ENCODE peak calls at places on chromosomes 1 and 21, in nine cellular contexts. One of them, this sample, is unnamed.

GRCh38 chr1:247281001-247281574 is 25.2 kb downstream of the VN1R5 start:
- DNase-seq in SJSA1: no peak
- DNase-seq in uterus: no peak
- DNase-seq in hepatocyte: no peak
- DNase-seq in tibial nerve: no peak
- DNase-seq in Panc1: no peak
- DNase-seq in heart right ventricle: no peak
- DNase-seq in psoas muscle: no peak
- DNase-seq in mesenchymal stem cell: no peak
- DNase-seq in this sample: no peak

GRCh38 chr1:156368889-156369684 is at the start of gene RHBG:
- DNase-seq in SJSA1: no peak
- DNase-seq in uterus: no peak
- DNase-seq in hepatocyte: peak; percentile 86
- DNase-seq in tibial nerve: no peak
- DNase-seq in Panc1: no peak
- DNase-seq in heart right ventricle: no peak
- DNase-seq in psoas muscle: no peak
- DNase-seq in mesenchymal stem cell: peak; percentile 40
- DNase-seq in this sample: no peak

GRCh38 chr21:44709426-44710293 is 1.7 kb downstream of the TSPEAR start:
- DNase-seq in SJSA1: peak; percentile 41
- DNase-seq in uterus: no peak
- DNase-seq in hepatocyte: no peak
- DNase-seq in tibial nerve: peak; percentile 11
- DNase-seq in Panc1: no peak
- DNase-seq in heart right ventricle: no peak
- DNase-seq in psoas muscle: peak; percentile 38
- DNase-seq in mesenchymal stem cell: no peak
- DNase-seq in this sample: no peak

GRCh38 chr1:170395149-170395548 is 136.8 kb upstream of the GORAB start:
- DNase-seq in SJSA1: no peak
- DNase-seq in uterus: no peak
- DNase-seq in hepatocyte: no peak
- DNase-seq in tibial nerve: no peak
- DNase-seq in Panc1: no peak
- DNase-seq in heart right ventricle: no peak
- DNase-seq in psoas muscle: no peak
- DNase-seq in mesenchymal stem cell: no peak
- DNase-seq in this sample: no peak

GRCh38 chr1:237903961-237904360 is 13.2 kb upstream of the ZP4 start:
- DNase-seq in SJSA1: no peak
- DNase-seq in uterus: no peak
- DNase-seq in hepatocyte: no peak
- DNase-seq in tibial nerve: no peak
- DNase-seq in Panc1: no peak
- DNase-seq in heart right ventricle: no peak
- DNase-seq in psoas muscle: no peak
- DNase-seq in mesenchymal stem cell: no peak
- DNase-seq in this sample: no peak

GRCh38 chr1:199422206-199422605 is 605.3 kb upstream of the NR5A2 start:
- DNase-seq in SJSA1: no peak
- DNase-seq in uterus: no peak
- DNase-seq in hepatocyte: peak; percentile 44
- DNase-seq in tibial nerve: no peak
- DNase-seq in Panc1: peak; percentile 10
- DNase-seq in heart right ventricle: no peak
- DNase-seq in psoas muscle: no peak
- DNase-seq in mesenchymal stem cell: peak; percentile 60
- DNase-seq in this sample: no peak

GRCh38 chr1:108692724-108693655 is 880 bp downstream of the PRPF38B start:
- DNase-seq in SJSA1: peak; percentile 57
- DNase-seq in uterus: peak; percentile 42
- DNase-seq in hepatocyte: peak; percentile 76
- DNase-seq in tibial nerve: no peak
- DNase-seq in Panc1: no peak
- DNase-seq in heart right ventricle: peak; percentile 49
- DNase-seq in psoas muscle: peak; percentile 56
- DNase-seq in mesenchymal stem cell: peak; percentile 86
- DNase-seq in this sample: no peak

GRCh38 chr1:39378377-39378776 is 113.1 kb upstream of the BMP8A start:
- DNase-seq in SJSA1: no peak
- DNase-seq in uterus: no peak
- DNase-seq in hepatocyte: peak; percentile 63
- DNase-seq in tibial nerve: no peak
- DNase-seq in Panc1: no peak
- DNase-seq in heart right ventricle: no peak
- DNase-seq in psoas muscle: no peak
- DNase-seq in mesenchymal stem cell: peak; percentile 18
- DNase-seq in this sample: no peak

GRCh38 chr1:84715620-84716019 is 25.4 kb upstream of the SSX2IP start:
- DNase-seq in SJSA1: no peak
- DNase-seq in uterus: no peak
- DNase-seq in hepatocyte: no peak
- DNase-seq in tibial nerve: no peak
- DNase-seq in Panc1: no peak
- DNase-seq in heart right ventricle: no peak
- DNase-seq in psoas muscle: no peak
- DNase-seq in mesenchymal stem cell: no peak
- DNase-seq in this sample: no peak

GRCh38 chr1:156816561-156817328 is at the start of gene SH2D2A:
- DNase-seq in SJSA1: no peak
- DNase-seq in uterus: no peak
- DNase-seq in hepatocyte: no peak
- DNase-seq in tibial nerve: no peak
- DNase-seq in Panc1: no peak
- DNase-seq in heart right ventricle: peak; percentile 70
- DNase-seq in psoas muscle: peak; percentile 73
- DNase-seq in mesenchymal stem cell: no peak
- DNase-seq in this sample: no peak

GRCh38 chr1:199546323-199546722 is 481.2 kb upstream of the NR5A2 start:
- DNase-seq in SJSA1: no peak
- DNase-seq in uterus: no peak
- DNase-seq in hepatocyte: no peak
- DNase-seq in tibial nerve: no peak
- DNase-seq in Panc1: no peak
- DNase-seq in heart right ventricle: no peak
- DNase-seq in psoas muscle: no peak
- DNase-seq in mesenchymal stem cell: no peak
- DNase-seq in this sample: no peak

GRCh38 chr1:229579101-229579651 is 20.7 kb upstream of the ABCB10 start:
- DNase-seq in SJSA1: no peak
- DNase-seq in uterus: no peak
- DNase-seq in hepatocyte: no peak
- DNase-seq in tibial nerve: no peak
- DNase-seq in Panc1: no peak
- DNase-seq in heart right ventricle: peak; percentile 71
- DNase-seq in psoas muscle: no peak
- DNase-seq in mesenchymal stem cell: peak; percentile 7
- DNase-seq in this sample: no peak
- H3K27ac ChIP-seq in SJSA1: no peak overlapping the region
- H3K27ac ChIP-seq in uterus: no peak overlapping the region
- H3K27ac ChIP-seq in hepatocyte: no peak overlapping the region
- H3K27ac ChIP-seq in tibial nerve: peak overlapping the region; percentile 78
- H3K27ac ChIP-seq in Panc1: no peak overlapping the region
- H3K27ac ChIP-seq in heart right ventricle: peak overlapping the region; percentile 57
- H3K27ac ChIP-seq in psoas muscle: no peak overlapping the region
- H3K27ac ChIP-seq in mesenchymal stem cell: no peak overlapping the region
- H3K27ac ChIP-seq in this sample: peak overlapping the region; percentile 6

GRCh38 chr1:201719812-201720521 is 109.0 kb upstream of the IPO9 start:
- DNase-seq in SJSA1: no peak
- DNase-seq in uterus: peak; percentile 91
- DNase-seq in hepatocyte: peak; percentile 78
- DNase-seq in tibial nerve: peak; percentile 81
- DNase-seq in Panc1: no peak
- DNase-seq in heart right ventricle: peak; percentile 87
- DNase-seq in psoas muscle: peak; percentile 89
- DNase-seq in mesenchymal stem cell: peak; percentile 97
- DNase-seq in this sample: no peak
- H3K4me1 ChIP-seq in SJSA1: peaks cover 51% of the 10 kb centered on the region
- H3K4me1 ChIP-seq in uterus: peaks cover 33% of the 10 kb centered on the region
- H3K4me1 ChIP-seq in hepatocyte: peaks cover 46% of the 10 kb centered on the region
- H3K4me1 ChIP-seq in tibial nerve: peaks cover 43% of the 10 kb centered on the region
- H3K4me1 ChIP-seq in Panc1: peaks cover 48% of the 10 kb centered on the region
- H3K4me1 ChIP-seq in heart right ventricle: peaks cover 87% of the 10 kb centered on the region
- H3K4me1 ChIP-seq in psoas muscle: peaks cover 57% of the 10 kb centered on the region
- H3K4me1 ChIP-seq in mesenchymal stem cell: peaks cover 41% of the 10 kb centered on the region
- H3K4me1 ChIP-seq in this sample: peaks cover 85% of the 10 kb centered on the region

GRCh38 chr1:34906225-34906624 is 23.2 kb downstream of the DLGAP3 start:
- DNase-seq in SJSA1: no peak
- DNase-seq in uterus: no peak
- DNase-seq in hepatocyte: no peak
- DNase-seq in tibial nerve: no peak
- DNase-seq in Panc1: no peak
- DNase-seq in heart right ventricle: no peak
- DNase-seq in psoas muscle: no peak
- DNase-seq in mesenchymal stem cell: no peak
- DNase-seq in this sample: no peak
- H3K27me3 ChIP-seq in SJSA1: peaks cover 15% of the 10 kb centered on the region
- H3K27me3 ChIP-seq in uterus: no peaks in the 10 kb centered on the region
- H3K27me3 ChIP-seq in hepatocyte: peaks cover 3% of the 10 kb centered on the region
- H3K27me3 ChIP-seq in tibial nerve: peaks cover 3% of the 10 kb centered on the region
- H3K27me3 ChIP-seq in Panc1: peaks cover 8% of the 10 kb centered on the region
- H3K27me3 ChIP-seq in heart right ventricle: peaks cover 17% of the 10 kb centered on the region
- H3K27me3 ChIP-seq in psoas muscle: no peaks in the 10 kb centered on the region
- H3K27me3 ChIP-seq in mesenchymal stem cell: peaks cover 12% of the 10 kb centered on the region
- H3K27me3 ChIP-seq in this sample: no peaks in the 10 kb centered on the region

DNA sequence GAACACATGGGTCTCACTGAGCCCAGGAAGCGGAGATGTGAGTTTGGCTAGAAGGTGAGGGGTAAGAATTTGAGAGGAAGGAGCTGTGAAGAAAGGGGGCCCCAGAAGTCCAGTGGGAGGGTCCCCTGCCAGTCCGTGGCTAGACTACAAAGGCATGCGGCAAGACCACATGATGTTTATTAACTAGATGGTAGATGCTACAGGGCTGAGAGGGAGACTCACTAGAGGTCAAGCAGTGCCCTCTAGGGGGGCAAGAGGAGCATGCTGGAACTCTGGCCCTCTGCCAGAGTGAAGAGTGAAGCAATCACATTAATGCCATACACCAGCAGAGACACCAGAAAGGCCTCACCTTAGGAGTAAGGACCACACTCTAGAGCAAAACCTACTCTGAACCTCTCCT is 12.2 kb downstream of the KIAA0319L start:
- DNase-seq in SJSA1: no peak
- DNase-seq in uterus: no peak
- DNase-seq in hepatocyte: peak; percentile 84
- DNase-seq in tibial nerve: no peak
- DNase-seq in Panc1: no peak
- DNase-seq in heart right ventricle: peak; percentile 65
- DNase-seq in psoas muscle: peak; percentile 70
- DNase-seq in mesenchymal stem cell: peak; percentile 67
- DNase-seq in this sample: no peak
- H3K27ac ChIP-seq in SJSA1: no peak overlapping the region
- H3K27ac ChIP-seq in uterus: no peak overlapping the region
- H3K27ac ChIP-seq in hepatocyte: no peak overlapping the region
- H3K27ac ChIP-seq in tibial nerve: peak overlapping the region; percentile 14
- H3K27ac ChIP-seq in Panc1: no peak overlapping the region
- H3K27ac ChIP-seq in heart right ventricle: peak overlapping the region; percentile 20
- H3K27ac ChIP-seq in psoas muscle: no peak overlapping the region
- H3K27ac ChIP-seq in mesenchymal stem cell: no peak overlapping the region
- H3K27ac ChIP-seq in this sample: no peak overlapping the region

GRCh38 chr1:12464028-12464427 is 154.0 kb downstream of the DHRS3 start:
- DNase-seq in SJSA1: no peak
- DNase-seq in uterus: no peak
- DNase-seq in hepatocyte: no peak
- DNase-seq in tibial nerve: no peak
- DNase-seq in Panc1: no peak
- DNase-seq in heart right ventricle: no peak
- DNase-seq in psoas muscle: no peak
- DNase-seq in mesenchymal stem cell: no peak
- DNase-seq in this sample: no peak

GRCh38 chr1:12464627-12465056 is 153.4 kb downstream of the DHRS3 start:
- DNase-seq in SJSA1: no peak
- DNase-seq in uterus: peak; percentile 70
- DNase-seq in hepatocyte: peak; percentile 60
- DNase-seq in tibial nerve: no peak
- DNase-seq in Panc1: no peak
- DNase-seq in heart right ventricle: no peak
- DNase-seq in psoas muscle: no peak
- DNase-seq in mesenchymal stem cell: no peak
- DNase-seq in this sample: peak; percentile 68

GRCh38 chr1:12460911-12461621 is 156.9 kb downstream of the DHRS3 start:
- DNase-seq in SJSA1: no peak
- DNase-seq in uterus: no peak
- DNase-seq in hepatocyte: no peak
- DNase-seq in tibial nerve: no peak
- DNase-seq in Panc1: no peak
- DNase-seq in heart right ventricle: peak; percentile 62
- DNase-seq in psoas muscle: no peak
- DNase-seq in mesenchymal stem cell: no peak
- DNase-seq in this sample: no peak

GRCh38 chr1:12461764-12462163 is 156.2 kb downstream of the DHRS3 start:
- DNase-seq in SJSA1: no peak
- DNase-seq in uterus: no peak
- DNase-seq in hepatocyte: no peak
- DNase-seq in tibial nerve: no peak
- DNase-seq in Panc1: no peak
- DNase-seq in heart right ventricle: no peak
- DNase-seq in psoas muscle: no peak
- DNase-seq in mesenchymal stem cell: no peak
- DNase-seq in this sample: no peak

GRCh38 chr1:12462586-12462985 is 155.4 kb downstream of the DHRS3 start:
- DNase-seq in SJSA1: no peak
- DNase-seq in uterus: no peak
- DNase-seq in hepatocyte: no peak
- DNase-seq in tibial nerve: no peak
- DNase-seq in Panc1: no peak
- DNase-seq in heart right ventricle: no peak
- DNase-seq in psoas muscle: no peak
- DNase-seq in mesenchymal stem cell: no peak
- DNase-seq in this sample: no peak
- H3K4me1 ChIP-seq in SJSA1: peaks cover 46% of the 10 kb centered on the region
- H3K4me1 ChIP-seq in uterus: peaks cover 12% of the 10 kb centered on the region
- H3K4me1 ChIP-seq in hepatocyte: peaks cover 49% of the 10 kb centered on the region
- H3K4me1 ChIP-seq in tibial nerve: peaks cover 54% of the 10 kb centered on the region
- H3K4me1 ChIP-seq in Panc1: peaks cover 7% of the 10 kb centered on the region
- H3K4me1 ChIP-seq in heart right ventricle: peaks cover 56% of the 10 kb centered on the region
- H3K4me1 ChIP-seq in psoas muscle: peaks cover 58% of the 10 kb centered on the region
- H3K4me1 ChIP-seq in mesenchymal stem cell: peaks cover 12% of the 10 kb centered on the region
- H3K4me1 ChIP-seq in this sample: peaks cover 48% of the 10 kb centered on the region